ENCODE peak calls at places on chromosomes 12 and 14, in four cellular contexts. P, R, Y and U are unnamed samples.

GRCh38 chr12:130832561-130833209 is 6.4 kb downstream of the STX2 start:
- DNase-seq in P (no peak), R (peak; percentile 58), Y (peak; percentile 89), U (no peak)

GRCh38 chr14:104826197-104826857 is 25.4 kb downstream of the ZBTB42 start:
- DNase-seq in P (peak; percentile 96), R (peak; percentile 54), Y (peak; percentile 93), U (no peak)

GRCh38 chr12:29153231-29153630 is 4.2 kb downstream of the FAR2 start:
- DNase-seq in P (no peak), R (no peak), Y (no peak), U (no peak)

GRCh38 chr12:103529306-103529705 is 33.5 kb upstream of the C12orf42 start:
- DNase-seq in P (no peak), R (peak; percentile 29), Y (no peak), U (no peak)

GRCh38 chr14:71438684-71439083 is 493.5 kb upstream of the RGS6 start:
- DNase-seq in P (no peak), R (no peak), Y (peak; percentile 47), U (no peak)

GRCh38 chr12:101829639-101830390 is 944 bp downstream of the GNPTAB start:
- DNase-seq in P (peak; percentile 42), R (peak; percentile 29), Y (no peak), U (no peak)

GRCh38 chr14:68285421-68286179 is 466.0 kb downstream of the RAD51B start:
- DNase-seq in P (no peak), R (no peak), Y (peak; percentile 36), U (no peak)

GRCh38 chr12:58387199-58387598 is 445.8 kb downstream of the ATP23 start:
- DNase-seq in P (no peak), R (peak; percentile 72), Y (peak; percentile 74), U (no peak)

GRCh38 chr14:69355955-69356321 is 42.2 kb downstream of the ERH start:
- DNase-seq in P (no peak), R (peak; percentile 8), Y (peak; percentile 80), U (peak; percentile 25)

GRCh38 chr14:76109087-76109880 is 42.4 kb upstream of the GPATCH2L start:
- DNase-seq in P (no peak), R (peak; percentile 16), Y (peak; percentile 74), U (peak; percentile 20)

GRCh38 chr12:55899035-55899434 is 28.7 kb downstream of the PYM1 start:
- DNase-seq in P (no peak), R (no peak), Y (peak; percentile 84), U (no peak)

GRCh38 chr12:12115531-12115930 is 44.8 kb downstream of the BCL2L14 start:
- DNase-seq in P (no peak), R (no peak), Y (no peak), U (no peak)

GRCh38 chr14:50766338-50766886 is 64.5 kb downstream of the NIN start:
- DNase-seq in P (no peak), R (no peak), Y (peak; percentile 77), U (no peak)
- H3K4me3 ChIP-seq in P (no peak overlapping the region), R (no peak overlapping the region), Y (no peak overlapping the region), U (no peak overlapping the region)

GRCh38 chr12:7970475-7971252 is 34.7 kb upstream of the SLC2A3 start:
- DNase-seq in P (peak; percentile 79), R (peak; percentile 87), Y (peak; percentile 99), U (peak; percentile 96)
- TF ChIP-seq CTCF in P (no peak), R (no peak), Y (peak; percentile 5), U (no peak)

GRCh38 chr14:60485600-60486251 is at the start of gene C14orf39:
- DNase-seq in P (no peak), R (peak; percentile 51), Y (peak; percentile 86), U (no peak)
- H3K4me3 ChIP-seq in P (no peak within 1 kb of the TSS), R (peak within 1 kb of the TSS; percentile 75), Y (peak within 1 kb of the TSS; percentile 46), U (peak within 1 kb of the TSS; percentile 9)

GRCh38 chr14:106844608-106845285 is 1318.4 kb downstream of the TMEM121 start:
- DNase-seq in P (peak; percentile 84), R (no peak), Y (no peak), U (no peak)
- TF ChIP-seq CTCF in P (no peak), R (no peak), Y (no peak), U (no peak)